ENCODE peak calls at places on chromosomes 6 and 20, in nine cellular contexts. W, Q, K, L, H, G, J, V and P are unnamed samples.

GRCh38 chr6:110951986-110952794 is 6.3 kb upstream of the GTF3C6 start:
- DNase-seq in W (no peak), Q (no peak), K (no peak), L (no peak), H (no peak), G (no peak), J (no peak), V (no peak), P (no peak)

GRCh38 chr6:45835725-45836437 is 179.8 kb downstream of the CLIC5 start:
- DNase-seq in W (no peak), Q (no peak), K (no peak), L (no peak), H (no peak), G (no peak), J (no peak), V (no peak), P (no peak)

GRCh38 chr6:116444092-116444491 is 17.1 kb upstream of the CALHM6 start:
- DNase-seq in W (no peak), Q (peak), K (no peak), L (no peak), H (no peak), G (no peak), J (peak), V (no peak), P (peak)

GRCh38 chr6:17042422-17043147 is 59.3 kb upstream of the STMND1 start:
- DNase-seq in W (no peak), Q (no peak), K (no peak), L (no peak), H (peak), G (no peak), J (peak), V (no peak), P (no peak)

GRCh38 chr20:37251836-37252477 is 9.7 kb downstream of the GHRH start:
- DNase-seq in W (no peak), Q (no peak), K (no peak), L (no peak), H (no peak), G (no peak), J (peak), V (no peak), P (no peak)

GRCh38 chr20:1328680-1329330 is at the start of gene SDCBP2:
- DNase-seq in W (no peak), Q (no peak), K (no peak), L (no peak), H (peak), G (no peak), J (no peak), V (no peak), P (no peak)

GRCh38 chr6:27667016-27667415 is 194.1 kb upstream of the ZNF184 start:
- DNase-seq in W (no peak), Q (no peak), K (no peak), L (no peak), H (no peak), G (no peak), J (no peak), V (no peak), P (no peak)

GRCh38 chr6:16337280-16337975 is 99.0 kb downstream of the GMPR start:
- DNase-seq in W (no peak), Q (no peak), K (no peak), L (no peak), H (peak), G (no peak), J (no peak), V (peak), P (no peak)

GRCh38 chr6:26392932-26393636 is 9.0 kb upstream of the BTN3A1 start:
- DNase-seq in W (no peak), Q (no peak), K (no peak), L (no peak), H (no peak), G (no peak), J (no peak), V (no peak), P (no peak)

GRCh38 chr6:162770955-162771354 is 43.2 kb downstream of the PACRG start:
- DNase-seq in W (no peak), Q (no peak), K (no peak), L (no peak), H (no peak), G (no peak), J (no peak), V (no peak), P (no peak)

GRCh38 chr20:9146649-9147048 is 77.8 kb downstream of the PLCB4 start:
- DNase-seq in W (no peak), Q (no peak), K (no peak), L (no peak), H (no peak), G (no peak), J (no peak), V (no peak), P (no peak)

GRCh38 chr20:35956616-35957015 is 2.3 kb upstream of the SCAND1 start:
- DNase-seq in W (no peak), Q (no peak), K (no peak), L (no peak), H (no peak), G (no peak), J (no peak), V (no peak), P (no peak)

GRCh38 chr6:108733706-108734105 is 114.5 kb upstream of the ARMC2 start:
- DNase-seq in W (no peak), Q (no peak), K (no peak), L (no peak), H (no peak), G (no peak), J (no peak), V (no peak), P (no peak)

GRCh38 chr6:156563710-156564109 is 213.5 kb upstream of the ARID1B start:
- DNase-seq in W (no peak), Q (peak), K (no peak), L (no peak), H (no peak), G (peak), J (no peak), V (no peak), P (no peak)